ENCODE peak calls at places on chromosome 22, in nine cellular contexts. J is NCI-H460, H is right lobe of liver, R is breast epithelium, K is GM06990, A is NCI-H1694, Y is dermis blood vessel endothelial cell, E is heart left ventricle, X is mucosa of descending colon. L is an unnamed sample.

GRCh38 chr22:26436903-26437515 is 7.9 kb downstream of the ASPHD2 start:
- DNase-seq in J (no peak), H (no peak), R (no peak), K (no peak), A (no peak), Y (no peak), E (no peak), X (peak; percentile 72), L (no peak)

GRCh38 chr22:49629586-49630447 is 197.9 kb downstream of the BRD1 start:
- DNase-seq in J (no peak), H (no peak), R (no peak), K (no peak), A (no peak), Y (peak; percentile 41), E (peak; percentile 5), X (peak; percentile 33), L (no peak)

GRCh38 chr22:40176921-40177737 is 596 bp upstream of the TNRC6B start:
- DNase-seq in J (peak; percentile 31), H (peak; percentile 60), R (no peak), K (peak; percentile 54), A (no peak), Y (peak; percentile 59), E (no peak), X (peak; percentile 59), L (no peak)

GRCh38 chr22:45717787-45718186 is 46.2 kb downstream of the ATXN10 start:
- DNase-seq in J (peak; percentile 4), H (no peak), R (no peak), K (no peak), A (no peak), Y (peak; percentile 17), E (no peak), X (no peak), L (no peak)

GRCh38 chr22:27980424-27981148 is 61.5 kb upstream of the PITPNB start:
- DNase-seq in J (no peak), H (peak; percentile 37), R (no peak), K (no peak), A (no peak), Y (no peak), E (no peak), X (no peak), L (no peak)

GRCh38 chr22:50627452-50627913 is 469 bp downstream of the ARSA start:
- DNase-seq in J (no peak), H (peak; percentile 59), R (no peak), K (no peak), A (no peak), Y (peak; percentile 40), E (no peak), X (no peak), L (no peak)

GRCh38 chr22:33922268-33922667 is 2.0 kb upstream of the LARGE1 start:
- DNase-seq in J (no peak), H (peak; percentile 58), R (peak; percentile 22), K (no peak), A (no peak), Y (peak; percentile 3), E (peak; percentile 29), X (no peak), L (peak; percentile 28)

GRCh38 chr22:32622004-32622761 is 147.6 kb downstream of the FBXO7 start:
- DNase-seq in J (no peak), H (no peak), R (peak; percentile 51), K (no peak), A (no peak), Y (no peak), E (peak; percentile 75), X (no peak), L (no peak)

GRCh38 chr22:49768961-49769690 is 58.5 kb downstream of the BRD1 start:
- DNase-seq in J (no peak), H (peak; percentile 46), R (no peak), K (no peak), A (no peak), Y (peak; percentile 15), E (no peak), X (peak; percentile 56), L (peak; percentile 96)

GRCh38 chr22:20899827-20900423 is 17.3 kb upstream of the CRKL start:
- DNase-seq in J (no peak), H (peak; percentile 52), R (no peak), K (no peak), A (no peak), Y (no peak), E (no peak), X (peak; percentile 1), L (no peak)

GRCh38 chr22:22993184-22993583 is 77.1 kb upstream of the GNAZ start:
- DNase-seq in J (no peak), H (no peak), R (no peak), K (no peak), A (no peak), Y (no peak), E (no peak), X (no peak), L (no peak)

GRCh38 chr22:48500481-48501230 is 1327.0 kb downstream of the BRD1 start:
- DNase-seq in J (no peak), H (no peak), R (no peak), K (no peak), A (no peak), Y (no peak), E (no peak), X (peak; percentile 37), L (peak; percentile 70)

GRCh38 chr22:40889116-40889515 is 27.2 kb upstream of the DNAJB7 start:
- DNase-seq in J (no peak), H (no peak), R (no peak), K (no peak), A (no peak), Y (no peak), E (no peak), X (no peak), L (no peak)

GRCh38 chr22:28674121-28674563 is 5.5 kb downstream of the TTC28 start:
- DNase-seq in J (no peak), H (no peak), R (no peak), K (peak; percentile 25), A (no peak), Y (no peak), E (no peak), X (no peak), L (no peak)